ENCODE peak calls at places on chromosome 5, in eight cellular contexts. R is astrocyte of the spinal cord; C is lower lobe of right lung; U is CD8-positive, alpha-beta T cell; H is fibroblast of pulmonary artery; M is SK-N-SH; W is AG04450; E is ovary. O is an unnamed sample.
A peak's percentile ranks its signal among the peaks of the same experiment; 100 is the strongest.

GRCh38 chr5:154795235-154795596 is 40.0 kb downstream of the LARP1 start:
- DNase-seq in R (no peak), U (no peak), E (no peak), W (no peak), M (no peak), H (peak; percentile 14), C (no peak), O (no peak)

GRCh38 chr5:96016216-96016615 is 54.6 kb upstream of the ELL2 start:
- DNase-seq in C (no peak), M (no peak), H (no peak), R (no peak), W (no peak), E (no peak), U (no peak), O (no peak)

GRCh38 chr5:131303537-131303936 is 39.7 kb downstream of the CDC42SE2 start:
- DNase-seq in H (peak; percentile 77), W (peak; percentile 16), M (no peak), R (peak; percentile 59), C (no peak), E (no peak), U (no peak), O (no peak)

GRCh38 chr5:121053055-121053985 is 589.2 kb downstream of the PRR16 start:
- DNase-seq in E (no peak), R (no peak), W (no peak), C (no peak), M (peak; percentile 46), H (no peak), U (no peak), O (no peak)

GRCh38 chr5:110339399-110339798 is 387.1 kb downstream of the TMEM232 start:
- DNase-seq in M (no peak), C (no peak), U (no peak), R (no peak), E (no peak), W (no peak), H (no peak), O (no peak)

GRCh38 chr5:61486476-61486875 is 154.4 kb downstream of the ZSWIM6 start:
- DNase-seq in C (no peak), R (no peak), H (no peak), E (no peak), W (no peak), M (no peak), U (no peak), O (no peak)

GRCh38 chr5:151467576-151467975 is 20.2 kb downstream of the SLC36A1 start:
- DNase-seq in H (no peak), M (no peak), E (no peak), C (no peak), R (no peak), U (no peak), W (no peak), O (no peak)

GRCh38 chr5:102691434-102691833 is 63.7 kb upstream of the PAM start:
- DNase-seq in U (no peak), M (no peak), E (no peak), W (no peak), C (no peak), R (no peak), H (peak; percentile 15), O (no peak)

GRCh38 chr5:128534729-128535128 is 3.3 kb downstream of the FBN2 start:
- DNase-seq in E (no peak), C (no peak), U (no peak), H (peak; percentile 58), R (peak; percentile 55), W (no peak), M (no peak), O (no peak)

GRCh38 chr5:113513384-113514262 is at the start of gene YTHDC2:
- DNase-seq in U (peak; percentile 86), C (peak; percentile 92), H (peak; percentile 88), R (peak; percentile 89), E (peak; percentile 92), M (peak; percentile 89), W (peak; percentile 36), O (peak; percentile 77)

GRCh38 chr5:29899583-29899982 is 1293.9 kb upstream of the CDH6 start:
- DNase-seq in W (no peak), E (no peak), U (no peak), H (no peak), C (no peak), R (no peak), M (no peak), O (no peak)

GRCh38 chr5:57825026-57825683 is 342.5 kb upstream of the ACTBL2 start:
- DNase-seq in E (no peak), M (no peak), R (peak; percentile 94), C (no peak), W (peak; percentile 76), U (no peak), H (peak; percentile 57), O (no peak)

GRCh38 chr5:17891881-17892280 is 257.6 kb downstream of the TAF11L14 start:
- DNase-seq in U (no peak), C (no peak), H (no peak), E (no peak), W (no peak), M (no peak), R (no peak), O (no peak)

GRCh38 chr5:66744040-66744439 is 147.8 kb downstream of the MAST4 start:
- DNase-seq in H (peak; percentile 83), W (no peak), R (peak; percentile 39), M (no peak), U (no peak), C (no peak), E (no peak), O (no peak)

GRCh38 chr5:177403194-177403825 is 2.8 kb upstream of the PFN3 start:
- DNase-seq in M (no peak), E (no peak), R (no peak), W (no peak), U (peak; percentile 72), C (no peak), H (no peak), O (no peak)

GRCh38 chr5:176647870-176648466 is 684 bp downstream of the TSPAN17 start:
- DNase-seq in C (peak; percentile 80), M (peak; percentile 82), W (no peak), E (peak; percentile 79), H (peak; percentile 23), U (peak; percentile 15), R (peak; percentile 32), O (no peak)

GRCh38 chr5:57598756-57599155 is 116.1 kb upstream of the ACTBL2 start:
- DNase-seq in C (no peak), H (peak; percentile 60), R (peak; percentile 78), W (peak; percentile 65), E (no peak), M (no peak), U (no peak), O (no peak)

GRCh38 chr5:119476341-119476740 is 24.0 kb downstream of the HSD17B4 start:
- DNase-seq in C (no peak), W (no peak), M (no peak), U (no peak), H (no peak), R (no peak), E (no peak), O (no peak)

GRCh38 chr5:95866431-95867063 is 44.0 kb upstream of the GLRX start:
- DNase-seq in C (no peak), W (no peak), E (no peak), H (peak; percentile 22), U (no peak), R (peak; percentile 42), M (no peak), O (no peak)

GRCh38 chr5:146466521-146467349 is 19.6 kb downstream of the TCERG1 start:
- DNase-seq in E (no peak), C (no peak), R (peak; percentile 38), M (peak; percentile 28), H (peak; percentile 54), U (no peak), W (no peak), O (no peak)

GRCh38 chr5:92916036-92916435 is 665.0 kb downstream of the NR2F1-AS1 start:
- DNase-seq in M (no peak), E (no peak), H (peak; percentile 85), U (no peak), C (no peak), R (peak; percentile 38), W (no peak), O (no peak)

GRCh38 chr5:158414780-158415179 is 555.8 kb upstream of the CLINT1 start:
- DNase-seq in R (peak; percentile 86), H (peak; percentile 74), M (no peak), C (no peak), E (no peak), U (no peak), W (peak; percentile 39), O (no peak)

GRCh38 chr5:76368941-76369340 is 34.1 kb upstream of the IQGAP2 start:
- DNase-seq in U (no peak), C (no peak), E (no peak), H (no peak), W (no peak), M (no peak), R (no peak), O (no peak)

DNA sequence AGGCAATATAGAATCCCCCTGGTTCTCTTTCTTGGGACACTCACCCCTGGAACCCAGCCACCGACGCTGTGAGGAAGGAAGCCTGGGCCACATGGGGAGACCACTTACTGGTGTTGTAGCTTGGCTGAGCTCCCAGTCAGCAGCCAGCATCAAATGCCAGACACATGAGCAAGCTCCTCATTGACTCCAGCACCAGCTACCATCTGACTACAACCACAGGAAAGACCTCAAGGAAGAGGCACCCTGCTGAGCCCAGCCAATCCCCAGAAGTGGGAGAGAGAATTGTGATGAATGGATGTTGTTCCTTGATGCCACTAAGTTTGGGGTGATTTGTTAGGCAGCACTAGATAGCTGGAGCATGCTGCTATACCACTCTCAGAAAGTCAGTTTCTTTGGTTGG is 36.0 kb downstream of the BNIP1 start:
- DNase-seq in W (no peak), R (peak; percentile 53), C (no peak), M (no peak), H (no peak), E (no peak), U (no peak), O (no peak)
- H3K4me3 ChIP-seq in W (no peak overlapping the region), R (no peak overlapping the region), C (no peak overlapping the region), M (no peak overlapping the region), H (no peak overlapping the region), E (no peak overlapping the region), U (no peak overlapping the region), O (no peak overlapping the region)

GRCh38 chr5:141681295-141681694 is 735 bp downstream of the ARAP3 start:
- DNase-seq in C (no peak), W (no peak), U (no peak), E (no peak), H (no peak), R (no peak), M (peak; percentile 43), O (no peak)
- H3K4me3 ChIP-seq in C (peak overlapping the region; percentile 58), W (peak overlapping the region; percentile 54), U (no peak overlapping the region), E (peak overlapping the region; percentile 49), H (peak overlapping the region; percentile 67), R (peak overlapping the region; percentile 40), M (peak overlapping the region; percentile 52), O (no peak overlapping the region)

GRCh38 chr5:31854181-31854624 is 215.3 kb downstream of the PDZD2 start:
- DNase-seq in M (no peak), E (peak; percentile 37), H (peak; percentile 31), R (peak; percentile 86), W (peak; percentile 4), C (peak; percentile 55), U (no peak), O (no peak)
- H3K4me3 ChIP-seq in M (no peak overlapping the region), E (peak overlapping the region; percentile 63), H (peak overlapping the region; percentile 55), R (peak overlapping the region; percentile 66), W (peak overlapping the region; percentile 51), C (peak overlapping the region; percentile 82), U (peak overlapping the region; percentile 63), O (no peak overlapping the region)

DNA sequence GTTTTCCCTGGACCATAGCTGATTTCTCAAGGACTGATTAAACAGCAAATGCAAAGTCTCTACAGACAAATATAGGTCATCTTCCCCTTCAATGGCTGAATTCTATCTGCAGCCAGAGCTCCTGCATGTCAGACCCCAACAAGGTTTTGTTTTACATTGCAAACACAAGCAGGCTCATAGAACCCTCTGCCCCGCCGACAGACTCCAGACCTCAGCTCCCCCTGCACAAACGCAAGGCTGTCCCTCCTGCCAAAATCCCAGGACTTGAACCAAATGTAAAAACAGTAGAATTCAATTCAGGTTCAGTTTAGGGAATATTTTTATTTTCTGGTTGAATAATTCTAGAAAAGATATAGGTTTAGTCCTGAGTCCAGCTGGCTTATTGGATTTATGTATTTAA is 526.7 kb upstream of the TRPC7 start:
- DNase-seq in C (no peak), M (no peak), H (no peak), W (no peak), U (no peak), R (no peak), E (no peak), O (no peak)
- H3K4me3 ChIP-seq in C (no peak overlapping the region), M (no peak overlapping the region), H (no peak overlapping the region), W (no peak overlapping the region), U (no peak overlapping the region), R (no peak overlapping the region), E (no peak overlapping the region), O (no peak overlapping the region)

O was measured in Jurkat, Clone E6-1.